ENCODE peak calls at places on chromosomes 2 and 18, in eight cellular contexts. One of them, this sample, is unnamed. For H3K9me3, the result is how much of the 10 kb centered on the place peaks cover.

GRCh38 chr18:58793361-58793760 is 71.3 kb upstream of the ZNF532 start:
- DNase-seq in HCT116: no peak
- DNase-seq in neural progenitor cell: no peak
- DNase-seq in GM23248: peak
- DNase-seq in SK-N-SH: no peak
- DNase-seq in MM.1S: no peak
- DNase-seq in PC-3: peak
- DNase-seq in OCI-LY7: no peak
- DNase-seq in this sample: no peak

GRCh38 chr2:218334531-218334930 is 22.1 kb upstream of the CATIP start:
- DNase-seq in HCT116: no peak
- DNase-seq in neural progenitor cell: no peak
- DNase-seq in GM23248: no peak
- DNase-seq in SK-N-SH: no peak
- DNase-seq in MM.1S: no peak
- DNase-seq in PC-3: no peak
- DNase-seq in OCI-LY7: peak
- DNase-seq in this sample: no peak

GRCh38 chr2:137255990-137256389 is 490.6 kb downstream of the THSD7B start:
- DNase-seq in HCT116: no peak
- DNase-seq in neural progenitor cell: no peak
- DNase-seq in GM23248: peak
- DNase-seq in SK-N-SH: no peak
- DNase-seq in MM.1S: no peak
- DNase-seq in PC-3: peak
- DNase-seq in OCI-LY7: no peak
- DNase-seq in this sample: no peak

GRCh38 chr2:10422732-10423399 is 25.3 kb downstream of the ODC1 start:
- DNase-seq in HCT116: no peak
- DNase-seq in neural progenitor cell: no peak
- DNase-seq in GM23248: no peak
- DNase-seq in SK-N-SH: no peak
- DNase-seq in MM.1S: no peak
- DNase-seq in PC-3: no peak
- DNase-seq in OCI-LY7: no peak
- DNase-seq in this sample: no peak

GRCh38 chr2:24908316-24908937 is 11.6 kb downstream of the ADCY3 start:
- DNase-seq in HCT116: no peak
- DNase-seq in neural progenitor cell: no peak
- DNase-seq in GM23248: no peak
- DNase-seq in SK-N-SH: no peak
- DNase-seq in MM.1S: no peak
- DNase-seq in PC-3: no peak
- DNase-seq in OCI-LY7: no peak
- DNase-seq in this sample: no peak

GRCh38 chr2:215994901-215995300 is 18.4 kb downstream of the MREG start:
- DNase-seq in HCT116: no peak
- DNase-seq in neural progenitor cell: no peak
- DNase-seq in GM23248: no peak
- DNase-seq in SK-N-SH: no peak
- DNase-seq in MM.1S: no peak
- DNase-seq in PC-3: no peak
- DNase-seq in OCI-LY7: no peak
- DNase-seq in this sample: no peak

GRCh38 chr2:96546797-96547196 is 10.2 kb downstream of the ARID5A start:
- DNase-seq in HCT116: no peak
- DNase-seq in neural progenitor cell: no peak
- DNase-seq in GM23248: no peak
- DNase-seq in SK-N-SH: no peak
- DNase-seq in MM.1S: no peak
- DNase-seq in PC-3: no peak
- DNase-seq in OCI-LY7: no peak
- DNase-seq in this sample: no peak

GRCh38 chr2:241052677-241053360 is 49.3 kb downstream of the MTERF4 start:
- DNase-seq in HCT116: no peak
- DNase-seq in neural progenitor cell: no peak
- DNase-seq in GM23248: no peak
- DNase-seq in SK-N-SH: no peak
- DNase-seq in MM.1S: no peak
- DNase-seq in PC-3: no peak
- DNase-seq in OCI-LY7: no peak
- DNase-seq in this sample: no peak

GRCh38 chr2:223416826-223417610 is 185.1 kb downstream of the SCG2 start:
- DNase-seq in HCT116: no peak
- DNase-seq in neural progenitor cell: no peak
- DNase-seq in GM23248: peak
- DNase-seq in SK-N-SH: no peak
- DNase-seq in MM.1S: no peak
- DNase-seq in PC-3: no peak
- DNase-seq in OCI-LY7: no peak
- DNase-seq in this sample: no peak
- TF ChIP-seq EZH2phosphoT487 in HCT116: no peak
- TF ChIP-seq EZH2phosphoT487 in neural progenitor cell: no peak
- TF ChIP-seq EZH2phosphoT487 in GM23248: no peak
- TF ChIP-seq EZH2phosphoT487 in SK-N-SH: no peak
- TF ChIP-seq EZH2phosphoT487 in MM.1S: no peak
- TF ChIP-seq EZH2phosphoT487 in PC-3: no peak
- TF ChIP-seq EZH2phosphoT487 in OCI-LY7: no peak
- TF ChIP-seq EZH2phosphoT487 in this sample: no peak

DNA sequence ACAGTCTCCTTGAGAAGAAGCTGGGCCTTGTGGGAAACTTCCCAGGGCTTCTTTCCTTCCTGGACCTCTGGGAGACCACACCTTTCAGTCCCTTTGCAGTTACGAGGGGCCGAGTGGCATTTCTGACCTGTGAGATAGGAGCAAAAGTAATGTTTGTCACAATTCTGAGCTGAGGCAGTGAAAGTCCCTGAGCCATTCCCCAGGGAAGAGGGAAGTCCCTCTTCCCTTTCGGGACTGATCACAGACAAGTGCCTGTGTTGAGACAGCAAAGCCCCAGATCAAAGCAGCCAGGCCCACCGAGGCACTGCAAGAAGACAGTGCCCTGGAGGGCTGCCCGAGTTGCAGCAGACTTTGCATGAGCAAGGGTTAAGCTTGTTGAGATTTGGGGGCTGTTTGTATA is 41.9 kb downstream of the RHOB start:
- DNase-seq in HCT116: no peak
- DNase-seq in neural progenitor cell: no peak
- DNase-seq in GM23248: no peak
- DNase-seq in SK-N-SH: no peak
- DNase-seq in MM.1S: no peak
- DNase-seq in PC-3: no peak
- DNase-seq in OCI-LY7: no peak
- DNase-seq in this sample: no peak
- H3K9me3 ChIP-seq in HCT116: under half
- H3K9me3 ChIP-seq in neural progenitor cell: under half
- H3K9me3 ChIP-seq in GM23248: under half
- H3K9me3 ChIP-seq in SK-N-SH: under half
- H3K9me3 ChIP-seq in MM.1S: under half
- H3K9me3 ChIP-seq in PC-3: under half
- H3K9me3 ChIP-seq in OCI-LY7: under half
- H3K9me3 ChIP-seq in this sample: under half

GRCh38 chr2:47636176-47636575 is 146.8 kb upstream of the MSH6 start:
- DNase-seq in HCT116: no peak
- DNase-seq in neural progenitor cell: no peak
- DNase-seq in GM23248: no peak
- DNase-seq in SK-N-SH: no peak
- DNase-seq in MM.1S: no peak
- DNase-seq in PC-3: no peak
- DNase-seq in OCI-LY7: no peak
- DNase-seq in this sample: no peak

GRCh38 chr2:47631306-47631705 is 151.6 kb upstream of the MSH6 start:
- DNase-seq in HCT116: no peak
- DNase-seq in neural progenitor cell: no peak
- DNase-seq in GM23248: no peak
- DNase-seq in SK-N-SH: no peak
- DNase-seq in MM.1S: no peak
- DNase-seq in PC-3: peak
- DNase-seq in OCI-LY7: no peak
- DNase-seq in this sample: no peak

GRCh38 chr2:47629501-47630460 is 153.2 kb upstream of the MSH6 start:
- DNase-seq in HCT116: no peak
- DNase-seq in neural progenitor cell: no peak
- DNase-seq in GM23248: no peak
- DNase-seq in SK-N-SH: no peak
- DNase-seq in MM.1S: no peak
- DNase-seq in PC-3: no peak
- DNase-seq in OCI-LY7: no peak
- DNase-seq in this sample: no peak

GRCh38 chr2:47631840-47632398 is 151.0 kb upstream of the MSH6 start:
- DNase-seq in HCT116: peak
- DNase-seq in neural progenitor cell: no peak
- DNase-seq in GM23248: peak
- DNase-seq in SK-N-SH: no peak
- DNase-seq in MM.1S: no peak
- DNase-seq in PC-3: peak
- DNase-seq in OCI-LY7: no peak
- DNase-seq in this sample: peak

GRCh38 chr2:47632754-47633153 is 150.2 kb upstream of the MSH6 start:
- DNase-seq in HCT116: no peak
- DNase-seq in neural progenitor cell: no peak
- DNase-seq in GM23248: no peak
- DNase-seq in SK-N-SH: no peak
- DNase-seq in MM.1S: no peak
- DNase-seq in PC-3: no peak
- DNase-seq in OCI-LY7: no peak
- DNase-seq in this sample: no peak
- TF ChIP-seq EZH2phosphoT487 in HCT116: no peak
- TF ChIP-seq EZH2phosphoT487 in neural progenitor cell: no peak
- TF ChIP-seq EZH2phosphoT487 in GM23248: no peak
- TF ChIP-seq EZH2phosphoT487 in SK-N-SH: no peak
- TF ChIP-seq EZH2phosphoT487 in MM.1S: no peak
- TF ChIP-seq EZH2phosphoT487 in PC-3: no peak
- TF ChIP-seq EZH2phosphoT487 in OCI-LY7: no peak
- TF ChIP-seq EZH2phosphoT487 in this sample: no peak

DNA sequence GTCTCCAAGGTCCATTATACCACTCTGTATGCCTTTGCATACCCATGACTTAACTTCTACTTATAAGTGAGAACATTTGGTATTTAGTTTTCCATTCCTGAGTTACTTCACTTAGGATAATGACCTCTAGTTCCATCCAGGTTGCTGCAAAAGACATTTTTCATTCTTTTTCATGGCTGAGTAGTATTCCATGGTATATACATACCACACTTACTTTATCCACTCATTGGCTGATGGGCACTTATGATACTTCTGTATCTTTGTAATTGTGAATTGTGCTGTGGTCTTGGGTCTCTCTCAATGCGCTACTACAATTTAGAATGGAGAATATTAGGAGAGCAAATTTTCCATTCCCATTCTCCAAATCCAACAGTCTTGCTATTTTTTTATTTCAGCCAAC is 76.4 kb downstream of the ZRANB3 start:
- DNase-seq in HCT116: no peak
- DNase-seq in neural progenitor cell: no peak
- DNase-seq in GM23248: no peak
- DNase-seq in SK-N-SH: no peak
- DNase-seq in MM.1S: no peak
- DNase-seq in PC-3: no peak
- DNase-seq in OCI-LY7: no peak
- DNase-seq in this sample: no peak
- H3K9me3 ChIP-seq in HCT116: under half
- H3K9me3 ChIP-seq in neural progenitor cell: under half
- H3K9me3 ChIP-seq in GM23248: under half
- H3K9me3 ChIP-seq in SK-N-SH: under half
- H3K9me3 ChIP-seq in MM.1S: under half
- H3K9me3 ChIP-seq in PC-3: under half
- H3K9me3 ChIP-seq in OCI-LY7: under half
- H3K9me3 ChIP-seq in this sample: under half

DNA sequence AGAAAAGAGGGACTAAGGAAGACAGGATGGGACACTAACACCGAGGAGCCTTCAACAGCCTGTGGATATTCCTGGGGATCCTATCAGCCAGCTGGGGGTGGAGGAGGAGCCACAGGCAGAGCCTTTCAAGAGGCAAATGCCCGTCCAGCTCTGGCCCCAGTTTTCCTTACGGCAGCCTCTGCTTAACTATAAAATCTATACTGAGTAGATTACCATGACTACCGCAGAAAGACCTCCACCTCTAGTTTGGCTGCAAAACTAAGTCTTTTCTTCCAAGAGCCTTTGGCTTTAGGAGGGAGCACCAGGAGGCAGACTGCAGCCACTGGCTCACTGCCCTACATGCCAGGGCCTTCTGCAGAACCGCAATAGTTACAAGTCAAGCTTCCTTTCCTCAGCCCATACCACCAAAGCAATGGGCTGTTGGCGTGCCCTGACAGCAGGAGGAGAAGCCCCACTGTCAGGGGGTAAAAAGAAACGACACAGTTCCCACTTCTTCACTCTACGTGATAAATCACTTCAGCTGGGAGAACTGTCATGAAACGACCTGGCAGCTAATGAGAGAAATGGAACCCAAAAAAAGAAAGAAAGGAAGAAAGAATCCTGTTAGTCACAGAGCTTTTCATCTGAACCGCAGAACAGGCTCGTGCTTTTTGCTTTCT is 25.1 kb upstream of the CREB1 start:
- DNase-seq in HCT116: no peak
- DNase-seq in neural progenitor cell: peak
- DNase-seq in GM23248: peak
- DNase-seq in SK-N-SH: no peak
- DNase-seq in MM.1S: no peak
- DNase-seq in PC-3: no peak
- DNase-seq in OCI-LY7: no peak
- DNase-seq in this sample: no peak
- TF ChIP-seq EZH2phosphoT487 in HCT116: no peak
- TF ChIP-seq EZH2phosphoT487 in neural progenitor cell: no peak
- TF ChIP-seq EZH2phosphoT487 in GM23248: no peak
- TF ChIP-seq EZH2phosphoT487 in SK-N-SH: no peak
- TF ChIP-seq EZH2phosphoT487 in MM.1S: no peak
- TF ChIP-seq EZH2phosphoT487 in PC-3: no peak
- TF ChIP-seq EZH2phosphoT487 in OCI-LY7: no peak
- TF ChIP-seq EZH2phosphoT487 in this sample: no peak

DNA sequence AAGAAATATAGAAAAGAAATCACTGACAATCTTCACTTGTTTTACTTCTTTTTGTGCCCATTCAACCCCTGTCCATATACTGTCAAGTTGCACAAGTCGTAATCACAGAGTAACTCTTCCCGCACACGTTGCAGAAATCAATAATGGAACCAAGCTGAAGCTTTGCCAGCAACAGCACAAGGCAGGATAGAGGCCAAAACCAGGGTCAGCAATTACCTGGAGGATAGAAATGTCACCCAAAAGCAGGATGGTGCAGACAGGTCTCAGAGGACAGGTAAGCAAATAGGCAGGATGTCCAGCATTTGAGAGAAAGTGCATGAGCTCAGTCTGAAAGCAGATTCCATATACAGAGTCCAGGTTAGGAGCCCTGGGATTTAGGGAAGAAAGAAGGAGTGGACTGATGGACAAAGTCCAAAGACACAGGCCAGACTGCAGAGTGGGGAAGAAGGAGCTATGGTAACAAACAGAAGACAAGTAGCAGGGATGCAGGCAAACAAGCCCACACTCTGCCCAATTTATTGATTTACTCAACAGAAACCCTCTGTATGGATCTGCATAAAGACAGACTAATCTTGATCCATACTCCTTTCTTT is 52.7 kb downstream of the PID1 start:
- DNase-seq in HCT116: no peak
- DNase-seq in neural progenitor cell: no peak
- DNase-seq in GM23248: no peak
- DNase-seq in SK-N-SH: no peak
- DNase-seq in MM.1S: no peak
- DNase-seq in PC-3: no peak
- DNase-seq in OCI-LY7: no peak
- DNase-seq in this sample: no peak
- H3K9me3 ChIP-seq in HCT116: under half
- H3K9me3 ChIP-seq in neural progenitor cell: under half
- H3K9me3 ChIP-seq in GM23248: under half
- H3K9me3 ChIP-seq in SK-N-SH: under half
- H3K9me3 ChIP-seq in MM.1S: under half
- H3K9me3 ChIP-seq in PC-3: under half
- H3K9me3 ChIP-seq in OCI-LY7: under half
- H3K9me3 ChIP-seq in this sample: under half